ENCODE peak calls at places on chromosomes 11 and 22, in eight cellular contexts. Y, B, Z, N, L, D, H and U are unnamed samples.

GRCh38 chr22:44728761-44729261 is 23.6 kb upstream of the ARHGAP8 start:
- DNase-seq in H (no peak), L (no peak), D (no peak), N (no peak), Z (peak), Y (no peak), B (no peak), U (no peak)

GRCh38 chr11:2269601-2270321 is 627 bp downstream of the ASCL2 start:
- DNase-seq in H (peak), D (no peak), L (peak), Y (peak), Z (peak), N (peak), B (no peak), U (peak)

GRCh38 chr11:114399490-114399889 is 821 bp downstream of the C11orf71 start:
- DNase-seq in L (no peak), Y (no peak), H (no peak), Z (no peak), D (no peak), B (no peak), N (no peak), U (no peak)

GRCh38 chr11:72091292-72091691 is 10.6 kb downstream of the LRRC51 start:
- DNase-seq in H (peak), D (peak), Z (peak), N (peak), L (peak), B (peak), Y (peak), U (peak)

GRCh38 chr11:64305075-64305690 is at the start of gene ESRRA:
- DNase-seq in Y (peak), H (peak), N (peak), B (peak), L (peak), Z (peak), D (peak), U (peak)

GRCh38 chr22:28479912-28480311 is 199.7 kb downstream of the TTC28 start:
- DNase-seq in N (no peak), L (peak), H (no peak), D (no peak), Z (no peak), B (no peak), Y (no peak), U (no peak)

GRCh38 chr11:7657306-7658025 is 15.8 kb downstream of the CYB5R2 start:
- DNase-seq in Z (peak), L (peak), Y (no peak), N (peak), H (peak), B (no peak), D (peak), U (peak)

GRCh38 chr11:2419638-2420501 is 19.3 kb downstream of the TSSC4 start:
- DNase-seq in D (peak), Y (peak), N (peak), B (peak), Z (peak), L (peak), H (peak), U (peak)

GRCh38 chr22:30547188-30547587 is 647 bp upstream of the SEC14L6 start:
- DNase-seq in Z (no peak), N (no peak), H (no peak), B (no peak), D (no peak), Y (no peak), L (no peak), U (no peak)

GRCh38 chr11:128936546-128937275 is 6.0 kb downstream of the TP53AIP1 start:
- DNase-seq in N (no peak), Z (no peak), Y (no peak), B (no peak), D (no peak), L (no peak), H (peak), U (peak)

GRCh38 chr22:38023045-38023444 is 34.2 kb upstream of the PICK1 start:
- DNase-seq in L (no peak), B (no peak), Z (no peak), Y (no peak), H (no peak), D (no peak), N (no peak), U (no peak)

GRCh38 chr22:26887456-26887855 is 230.1 kb downstream of the MIAT start:
- DNase-seq in D (no peak), N (no peak), Y (no peak), Z (peak), L (peak), H (no peak), B (no peak), U (peak)

GRCh38 chr11:77135069-77135468 is 7.0 kb downstream of the MYO7A start:
- DNase-seq in H (no peak), Z (no peak), Y (no peak), B (no peak), D (no peak), N (no peak), L (no peak), U (no peak)

GRCh38 chr22:40534379-40535188 is 101.9 kb downstream of the MRTFA start:
- DNase-seq in B (no peak), N (no peak), L (peak), D (peak), Z (peak), H (peak), Y (no peak), U (peak)

GRCh38 chr11:67031791-67032561 is 9.0 kb downstream of the SYT12 start:
- DNase-seq in D (no peak), N (no peak), Y (no peak), B (no peak), Z (no peak), H (peak), L (peak), U (peak)

GRCh38 chr11:8765294-8765693 is 82.7 kb downstream of the RPL27A start:
- DNase-seq in Z (peak), D (no peak), B (no peak), H (peak), L (peak), Y (no peak), N (no peak), U (peak)

GRCh38 chr11:30914143-30914762 is 328.1 kb upstream of the MPPED2 start:
- DNase-seq in Z (peak), L (peak), D (peak), B (no peak), H (peak), Y (no peak), N (no peak), U (peak)

GRCh38 chr11:613369-613968 is 2.3 kb downstream of the IRF7 start:
- DNase-seq in H (peak), Y (peak), D (peak), N (peak), Z (peak), B (peak), L (no peak), U (peak)

GRCh38 chr11:93196816-93197382 is 892 bp downstream of the SLC36A4 start:
- DNase-seq in Y (no peak), H (no peak), B (no peak), Z (no peak), N (no peak), L (peak), D (no peak), U (no peak)

GRCh38 chr11:8090756-8091155 is 9.7 kb downstream of the TUB start:
- DNase-seq in Z (peak), L (no peak), N (no peak), D (peak), H (peak), Y (no peak), B (no peak), U (peak)

GRCh38 chr11:100821198-100821597 is 134.1 kb downstream of the ARHGAP42 start:
- DNase-seq in D (no peak), N (no peak), Z (peak), B (no peak), Y (no peak), H (no peak), L (no peak), U (no peak)

GRCh38 chr11:17578958-17579357 is 31.9 kb downstream of the OTOG start:
- DNase-seq in B (no peak), L (no peak), N (no peak), H (peak), D (no peak), Y (no peak), Z (no peak), U (peak)

GRCh38 chr11:44773351-44773965 is 46.7 kb downstream of the TSPAN18 start:
- DNase-seq in B (no peak), Z (no peak), D (no peak), N (no peak), H (peak), Y (no peak), L (peak), U (peak)

GRCh38 chr11:73192272-73192671 is 25.8 kb upstream of the P2RY2 start:
- DNase-seq in H (no peak), L (no peak), D (no peak), Z (no peak), Y (no peak), N (no peak), B (no peak), U (peak)

GRCh38 chr11:34938621-34939020 is 22.2 kb downstream of the PDHX start:
- DNase-seq in Z (no peak), L (no peak), B (no peak), Y (no peak), H (no peak), N (no peak), D (no peak), U (no peak)

GRCh38 chr11:7060828-7061227 is 28.0 kb upstream of the RBMXL2 start:
- DNase-seq in D (no peak), B (no peak), Y (no peak), Z (peak), H (no peak), N (no peak), L (peak), U (no peak)

GRCh38 chr11:74487875-74488274 is 5.6 kb downstream of the LIPT2 start:
- DNase-seq in H (no peak), B (no peak), N (no peak), D (no peak), Y (no peak), Z (no peak), L (no peak), U (no peak)

GRCh38 chr22:37489994-37490393 is 3.8 kb upstream of the MFNG start:
- DNase-seq in H (no peak), Z (no peak), L (no peak), B (no peak), Y (no peak), N (no peak), D (no peak), U (no peak)

GRCh38 chr11:67027943-67028542 is 5.1 kb downstream of the SYT12 start:
- DNase-seq in Y (no peak), L (no peak), N (no peak), Z (no peak), B (no peak), H (peak), D (peak), U (no peak)

GRCh38 chr11:122851366-122852011 is 13.2 kb downstream of the CRTAM start:
- DNase-seq in H (no peak), Y (no peak), N (peak), Z (no peak), D (peak), B (no peak), L (no peak), U (no peak)

GRCh38 chr11:70768346-70769095 is 370.2 kb downstream of the CTTN start:
- DNase-seq in L (no peak), B (no peak), N (no peak), H (no peak), Y (no peak), D (no peak), Z (no peak), U (no peak)

GRCh38 chr11:297666-298405 is 1.5 kb downstream of the IFITM5 start:
- DNase-seq in N (peak), Y (no peak), L (no peak), Z (no peak), B (no peak), D (no peak), H (peak), U (no peak)

GRCh38 chr22:28435271-28435825 is 244.3 kb downstream of the TTC28 start:
- DNase-seq in D (no peak), H (no peak), N (no peak), L (no peak), Y (no peak), B (no peak), Z (no peak), U (no peak)

GRCh38 chr11:32090774-32091370 is at the start of gene RCN1:
- DNase-seq in B (no peak), Z (peak), D (no peak), H (peak), Y (peak), N (no peak), L (peak), U (peak)

GRCh38 chr11:2103666-2104523 is 35.3 kb downstream of the IGF2 start:
- DNase-seq in D (no peak), N (no peak), H (no peak), Z (no peak), Y (no peak), B (no peak), L (no peak), U (peak)